ENCODE peak calls at places on chromosomes 12 and 14, in ten cellular contexts. Q is CD8-positive, alpha-beta T cell; F is CD8-positive, alpha-beta memory T cell; P is tibial nerve; E is body of pancreas; V is breast epithelium; I is heart right ventricle; Y is lower lobe of right lung; M is PC-3; H is Panc1. B is an unnamed sample. For H3K4me1, the result is how much of the 10 kb centered on the place peaks cover.

GRCh38 chr12:24201258-24201970 is 251.9 kb upstream of the SOX5 start:
- DNase-seq in Q (no peak), F (no peak), P (no peak), E (no peak), V (no peak), I (no peak), Y (no peak), M (no peak), H (no peak), B (peak)

GRCh38 chr14:61621444-61621843 is 73.9 kb upstream of the HIF1A start:
- DNase-seq in Q (no peak), F (no peak), P (no peak), E (no peak), V (no peak), I (no peak), Y (no peak), M (no peak), H (no peak), B (no peak)

GRCh38 chr12:51371295-51371953 is 19.8 kb downstream of the GALNT6 start:
- DNase-seq in Q (no peak), F (no peak), P (no peak), E (peak), V (peak), I (no peak), Y (no peak), M (peak), H (peak), B (peak)

GRCh38 chr14:86796221-86797074 is 1196.5 kb downstream of the GALC start:
- DNase-seq in Q (no peak), F (no peak), P (no peak), E (no peak), V (no peak), I (no peak), Y (no peak), M (no peak), H (no peak), B (peak)

GRCh38 chr14:39247256-39247655 is 13.5 kb downstream of the MIA2 start:
- DNase-seq in Q (no peak), F (no peak), P (no peak), E (no peak), V (no peak), I (no peak), Y (no peak), M (peak), H (no peak), B (peak)

GRCh38 chr12:108266131-108266530 is 73.0 kb downstream of the CMKLR1 start:
- DNase-seq in Q (no peak), F (no peak), P (no peak), E (no peak), V (no peak), I (no peak), Y (no peak), M (no peak), H (no peak), B (no peak)

GRCh38 chr14:72521045-72521444 is 372.9 kb downstream of the DPF3 start:
- DNase-seq in Q (no peak), F (no peak), P (no peak), E (no peak), V (no peak), I (no peak), Y (no peak), M (peak), H (no peak), B (no peak)

GRCh38 chr14:104341532-104342434 is 203.4 kb downstream of the KIF26A start:
- DNase-seq in Q (no peak), F (no peak), P (no peak), E (peak), V (no peak), I (peak), Y (peak), M (peak), H (no peak), B (no peak)

GRCh38 chr12:97005174-97005573 is 98.1 kb downstream of the NEDD1 start:
- DNase-seq in Q (no peak), F (no peak), P (no peak), E (no peak), V (no peak), I (no peak), Y (no peak), M (no peak), H (no peak), B (no peak)

GRCh38 chr14:93042968-93043940 is 72.5 kb downstream of the ITPK1 start:
- DNase-seq in Q (no peak), F (no peak), P (no peak), E (peak), V (peak), I (peak), Y (peak), M (peak), H (no peak), B (peak)
- H3K4me1 ChIP-seq in Q (half or more), F (under half), P (half or more), E (half or more), V (under half), I (under half), Y (half or more), M (half or more), H (under half), B (under half)

GRCh38 chr12:77998236-77998786 is 167.6 kb downstream of the NAV3 start:
- DNase-seq in Q (no peak), F (no peak), P (no peak), E (no peak), V (no peak), I (no peak), Y (no peak), M (no peak), H (no peak), B (no peak)
- H3K4me1 ChIP-seq in Q (under half), F (under half), P (under half), E (under half), V (under half), I (under half), Y (under half), M (under half), H (under half), B (under half)

GRCh38 chr12:12786371-12786715 is 884 bp downstream of the APOLD1 start:
- DNase-seq in Q (no peak), F (no peak), P (no peak), E (no peak), V (no peak), I (no peak), Y (no peak), M (no peak), H (no peak), B (no peak)

GRCh38 chr12:12788675-12789368 is 3.4 kb downstream of the APOLD1 start:
- DNase-seq in Q (peak), F (peak), P (no peak), E (peak), V (peak), I (no peak), Y (no peak), M (peak), H (no peak), B (peak)

GRCh38 chr12:12784911-12785814 is at the start of gene APOLD1:
- DNase-seq in Q (no peak), F (no peak), P (no peak), E (peak), V (no peak), I (peak), Y (no peak), M (no peak), H (no peak), B (no peak)

GRCh38 chr12:12788131-12788530 is 2.7 kb downstream of the APOLD1 start:
- DNase-seq in Q (no peak), F (no peak), P (no peak), E (no peak), V (no peak), I (no peak), Y (no peak), M (no peak), H (no peak), B (no peak)

DNA sequence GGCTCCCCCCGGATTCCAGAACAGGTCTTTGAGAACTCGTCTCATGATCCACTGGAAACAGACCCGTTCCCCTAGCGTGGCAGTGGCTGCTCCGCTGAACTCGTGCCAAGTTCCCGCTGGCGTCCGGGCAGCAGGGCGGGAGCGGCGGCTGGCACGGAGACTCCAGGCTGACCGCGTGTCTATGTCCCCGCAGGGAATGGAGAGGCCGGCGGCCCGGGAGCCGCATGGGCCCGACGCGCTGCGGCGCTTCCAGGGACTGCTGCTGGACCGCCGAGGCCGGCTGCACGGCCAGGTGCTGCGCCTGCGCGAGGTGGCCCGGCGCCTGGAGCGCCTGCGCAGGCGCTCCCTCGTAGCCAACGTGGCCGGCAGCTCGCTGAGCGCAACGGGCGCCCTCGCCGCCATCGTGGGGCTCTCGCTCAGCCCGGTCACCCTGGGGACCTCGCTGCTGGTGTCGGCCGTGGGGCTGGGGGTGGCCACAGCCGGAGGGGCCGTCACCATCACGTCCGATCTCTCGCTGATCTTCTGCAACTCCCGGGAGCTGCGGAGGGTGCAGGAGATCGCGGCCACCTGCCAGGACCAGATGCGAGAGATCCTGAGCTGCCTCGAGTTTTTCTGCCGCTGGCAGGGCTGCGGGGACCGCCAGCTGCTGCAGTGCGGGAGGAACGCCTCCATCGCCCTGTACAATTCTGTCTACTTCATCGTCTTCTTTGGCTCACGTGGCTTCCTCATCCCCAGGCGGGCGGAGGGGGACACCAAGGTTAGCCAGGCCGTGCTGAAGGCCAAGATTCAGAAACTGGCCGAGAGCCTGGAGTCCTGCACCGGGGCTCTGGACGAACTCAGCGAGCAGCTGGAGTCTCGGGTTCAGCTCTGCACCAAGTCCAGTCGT is 1.5 kb downstream of the APOLD1 start:
- DNase-seq in Q (peak), F (peak), P (peak), E (peak), V (peak), I (peak), Y (peak), M (peak), H (no peak), B (peak)
- H3K4me1 ChIP-seq in Q (under half), F (under half), P (under half), E (under half), V (under half), I (under half), Y (under half), M (under half), H (half or more), B (under half)

GRCh38 chr12:3214508-3215365 is 137.6 kb downstream of the TSPAN9 start:
- DNase-seq in Q (no peak), F (no peak), P (no peak), E (no peak), V (peak), I (no peak), Y (no peak), M (peak), H (no peak), B (no peak)

GRCh38 chr12:3217683-3218079 is 140.5 kb downstream of the TSPAN9 start:
- DNase-seq in Q (no peak), F (no peak), P (no peak), E (no peak), V (no peak), I (no peak), Y (no peak), M (no peak), H (no peak), B (no peak)

GRCh38 chr12:3216726-3217682 is 139.8 kb downstream of the TSPAN9 start:
- DNase-seq in Q (no peak), F (no peak), P (no peak), E (no peak), V (no peak), I (no peak), Y (no peak), M (peak), H (no peak), B (peak)

GRCh38 chr12:3215410-3215975 is 138.3 kb downstream of the TSPAN9 start:
- DNase-seq in Q (no peak), F (no peak), P (no peak), E (no peak), V (no peak), I (no peak), Y (no peak), M (no peak), H (no peak), B (no peak)

DNA sequence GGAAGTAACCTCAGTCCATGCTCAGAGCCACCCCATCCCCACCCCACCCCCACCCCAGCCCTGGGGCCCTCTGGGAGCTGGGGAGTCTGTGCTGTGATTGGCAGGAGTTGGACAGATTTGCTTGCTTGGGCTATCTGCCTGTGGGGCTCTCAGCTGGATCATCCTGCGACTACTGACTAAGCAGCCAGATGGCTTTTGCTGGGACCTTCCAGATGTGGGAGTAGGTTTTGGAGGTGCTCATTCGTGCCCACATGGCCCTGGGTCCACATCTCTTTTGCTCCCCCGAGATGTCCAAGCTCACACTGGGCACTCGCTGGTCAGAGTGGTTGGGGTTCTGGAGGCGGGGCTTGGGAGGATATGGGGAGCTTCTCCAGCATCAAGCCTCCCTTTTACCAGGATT is 138.9 kb downstream of the TSPAN9 start:
- DNase-seq in Q (no peak), F (no peak), P (no peak), E (no peak), V (no peak), I (no peak), Y (no peak), M (no peak), H (no peak), B (no peak)
- H3K4me1 ChIP-seq in Q (under half), F (under half), P (under half), E (under half), V (under half), I (under half), Y (under half), M (under half), H (under half), B (under half)

DNA sequence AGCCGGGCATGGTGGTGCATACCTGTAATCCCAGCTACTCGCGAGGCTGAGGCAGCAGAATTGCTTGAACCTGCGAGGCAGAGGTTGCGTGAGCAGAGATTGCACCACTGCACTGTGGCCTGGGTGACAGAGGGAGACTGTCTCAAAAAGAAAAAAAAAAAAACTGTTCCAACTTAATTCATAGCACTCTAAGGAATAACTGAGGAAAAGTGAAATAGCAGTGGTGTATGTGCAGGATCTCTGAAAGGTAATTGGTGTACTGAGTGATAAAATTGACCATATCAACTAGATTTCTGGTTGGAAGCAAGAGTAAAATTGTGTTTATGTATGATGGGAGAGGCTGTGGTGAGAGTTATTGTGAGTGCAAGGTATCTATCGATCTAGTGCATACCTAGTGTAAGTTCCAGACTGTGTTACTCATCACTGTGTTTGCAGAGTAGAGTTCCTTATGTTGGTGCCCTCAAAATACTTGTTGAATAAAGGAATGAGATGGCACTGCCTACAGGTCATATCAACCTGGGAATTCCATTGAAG is 6.3 kb downstream of the CAND1 start:
- DNase-seq in Q (no peak), F (no peak), P (no peak), E (no peak), V (no peak), I (no peak), Y (no peak), M (peak), H (no peak), B (peak)
- H3K4me1 ChIP-seq in Q (half or more), F (half or more), P (under half), E (half or more), V (under half), I (under half), Y (half or more), M (under half), H (under half), B (under half)

GRCh38 chr14:91320266-91320665 is 75.8 kb upstream of the GPR68 start:
- DNase-seq in Q (no peak), F (no peak), P (no peak), E (no peak), V (no peak), I (no peak), Y (no peak), M (no peak), H (no peak), B (no peak)

GRCh38 chr14:91316761-91317160 is 72.3 kb upstream of the GPR68 start:
- DNase-seq in Q (no peak), F (no peak), P (no peak), E (no peak), V (no peak), I (no peak), Y (no peak), M (no peak), H (no peak), B (no peak)

GRCh38 chr14:91321131-91321530 is 76.6 kb upstream of the GPR68 start:
- DNase-seq in Q (no peak), F (no peak), P (no peak), E (no peak), V (no peak), I (no peak), Y (no peak), M (no peak), H (no peak), B (no peak)

GRCh38 chr14:91317381-91318313 is 73.1 kb upstream of the GPR68 start:
- DNase-seq in Q (peak), F (peak), P (no peak), E (peak), V (no peak), I (peak), Y (peak), M (peak), H (no peak), B (no peak)

DNA sequence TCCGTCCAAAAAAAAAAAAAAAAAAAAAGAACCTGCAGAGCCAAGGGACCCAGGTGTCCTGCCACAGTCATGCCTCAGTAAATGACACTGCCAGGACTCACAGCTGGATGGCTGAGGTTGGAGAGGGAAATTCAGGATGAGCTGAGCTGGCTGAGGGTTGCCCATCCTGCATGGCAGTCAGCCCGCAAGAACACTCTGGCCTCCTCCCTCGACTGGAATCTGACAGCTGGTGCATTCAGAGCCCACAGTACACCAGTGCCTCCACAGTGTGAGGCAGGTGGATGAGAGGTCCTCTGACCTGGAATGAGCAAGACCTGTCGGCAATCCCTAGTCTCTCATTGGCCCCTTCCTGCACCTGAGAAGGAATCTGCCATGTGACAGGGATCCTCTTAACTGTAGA is 74.4 kb upstream of the GPR68 start:
- DNase-seq in Q (no peak), F (no peak), P (no peak), E (no peak), V (no peak), I (no peak), Y (no peak), M (no peak), H (no peak), B (no peak)
- H3K4me1 ChIP-seq in Q (half or more), F (half or more), P (under half), E (under half), V (under half), I (under half), Y (under half), M (under half), H (under half), B (under half)

GRCh38 chr12:124688356-124688992 is 121.1 kb upstream of the NCOR2 start:
- DNase-seq in Q (no peak), F (no peak), P (no peak), E (no peak), V (no peak), I (no peak), Y (no peak), M (no peak), H (no peak), B (peak)
- H3K4me1 ChIP-seq in Q (under half), F (under half), P (under half), E (under half), V (under half), I (under half), Y (under half), M (under half), H (half or more), B (under half)

GRCh38 chr12:113228394-113229028 is 7.2 kb downstream of the TPCN1 start:
- DNase-seq in Q (no peak), F (no peak), P (no peak), E (no peak), V (no peak), I (no peak), Y (no peak), M (no peak), H (no peak), B (no peak)
- H3K4me1 ChIP-seq in Q (under half), F (half or more), P (under half), E (under half), V (under half), I (half or more), Y (half or more), M (under half), H (under half), B (under half)

B was measured in astrocyte.